ENCODE peak calls at places on chromosomes 12 and 14, in ten cellular contexts. One of them, this sample, is unnamed.

GRCh38 chr12:85279449-85280137 is 427 bp upstream of the ALX1 start:
- DNase-seq in GM12892: no peak
- DNase-seq in stomach: no peak
- DNase-seq in body of pancreas: no peak
- DNase-seq in IMR-90: no peak
- DNase-seq in sigmoid colon: peak
- DNase-seq in A549: no peak
- DNase-seq in GM12891: no peak
- DNase-seq in right lobe of liver: no peak
- DNase-seq in K562: no peak
- DNase-seq in this sample: no peak

GRCh38 chr14:74975059-74975810 is 19.8 kb upstream of the PGF start:
- DNase-seq in sigmoid colon: peak
- DNase-seq in GM12891: no peak
- DNase-seq in IMR-90: no peak
- DNase-seq in GM12892: no peak
- DNase-seq in A549: no peak
- DNase-seq in stomach: no peak
- DNase-seq in body of pancreas: peak
- DNase-seq in right lobe of liver: peak
- DNase-seq in K562: no peak
- DNase-seq in this sample: no peak

GRCh38 chr12:122182887-122183587 is at the start of gene LRRC43:
- DNase-seq in sigmoid colon: no peak
- DNase-seq in right lobe of liver: no peak
- DNase-seq in GM12892: no peak
- DNase-seq in A549: no peak
- DNase-seq in IMR-90: no peak
- DNase-seq in K562: no peak
- DNase-seq in GM12891: peak
- DNase-seq in body of pancreas: peak
- DNase-seq in stomach: peak
- DNase-seq in this sample: no peak

GRCh38 chr12:79555006-79555925 is 135.5 kb downstream of the PAWR start:
- DNase-seq in K562: peak
- DNase-seq in right lobe of liver: no peak
- DNase-seq in body of pancreas: no peak
- DNase-seq in A549: no peak
- DNase-seq in stomach: no peak
- DNase-seq in GM12891: no peak
- DNase-seq in GM12892: no peak
- DNase-seq in IMR-90: peak
- DNase-seq in sigmoid colon: no peak
- DNase-seq in this sample: no peak

GRCh38 chr12:50212071-50212467 is 44.9 kb upstream of the CERS5 start:
- DNase-seq in body of pancreas: no peak
- DNase-seq in K562: no peak
- DNase-seq in right lobe of liver: no peak
- DNase-seq in A549: no peak
- DNase-seq in IMR-90: no peak
- DNase-seq in sigmoid colon: no peak
- DNase-seq in stomach: no peak
- DNase-seq in GM12892: no peak
- DNase-seq in GM12891: no peak
- DNase-seq in this sample: no peak

GRCh38 chr14:21086908-21087293 is 11.6 kb downstream of the ZNF219 start:
- DNase-seq in IMR-90: no peak
- DNase-seq in K562: no peak
- DNase-seq in GM12891: no peak
- DNase-seq in right lobe of liver: no peak
- DNase-seq in sigmoid colon: no peak
- DNase-seq in stomach: no peak
- DNase-seq in GM12892: no peak
- DNase-seq in body of pancreas: no peak
- DNase-seq in A549: no peak
- DNase-seq in this sample: no peak

GRCh38 chr12:24746021-24746671 is 202.8 kb downstream of the BCAT1 start:
- DNase-seq in body of pancreas: no peak
- DNase-seq in sigmoid colon: no peak
- DNase-seq in K562: no peak
- DNase-seq in stomach: no peak
- DNase-seq in right lobe of liver: no peak
- DNase-seq in A549: no peak
- DNase-seq in IMR-90: no peak
- DNase-seq in GM12891: no peak
- DNase-seq in GM12892: no peak
- DNase-seq in this sample: no peak

GRCh38 chr12:106764738-106765137 is 9.7 kb upstream of the RIC8B start:
- DNase-seq in GM12891: no peak
- DNase-seq in A549: no peak
- DNase-seq in K562: no peak
- DNase-seq in stomach: no peak
- DNase-seq in GM12892: no peak
- DNase-seq in right lobe of liver: peak
- DNase-seq in IMR-90: no peak
- DNase-seq in sigmoid colon: no peak
- DNase-seq in body of pancreas: no peak
- DNase-seq in this sample: no peak

GRCh38 chr12:121711925-121712461 is 559 bp upstream of the TMEM120B start:
- DNase-seq in right lobe of liver: peak
- DNase-seq in stomach: peak
- DNase-seq in IMR-90: no peak
- DNase-seq in GM12891: no peak
- DNase-seq in sigmoid colon: peak
- DNase-seq in A549: peak
- DNase-seq in K562: peak
- DNase-seq in GM12892: peak
- DNase-seq in body of pancreas: peak
- DNase-seq in this sample: no peak

GRCh38 chr12:124715121-124715990 is 147.9 kb upstream of the NCOR2 start:
- DNase-seq in GM12891: no peak
- DNase-seq in GM12892: no peak
- DNase-seq in A549: no peak
- DNase-seq in IMR-90: peak
- DNase-seq in K562: peak
- DNase-seq in right lobe of liver: no peak
- DNase-seq in sigmoid colon: no peak
- DNase-seq in stomach: peak
- DNase-seq in body of pancreas: no peak
- DNase-seq in this sample: no peak

GRCh38 chr14:90505531-90505930 is 108.7 kb downstream of the CALM1 start:
- DNase-seq in K562: no peak
- DNase-seq in IMR-90: no peak
- DNase-seq in body of pancreas: no peak
- DNase-seq in stomach: no peak
- DNase-seq in GM12891: no peak
- DNase-seq in sigmoid colon: no peak
- DNase-seq in right lobe of liver: no peak
- DNase-seq in GM12892: no peak
- DNase-seq in A549: no peak
- DNase-seq in this sample: no peak

GRCh38 chr12:125296701-125297100 is 231.5 kb downstream of the AACS start:
- DNase-seq in sigmoid colon: no peak
- DNase-seq in GM12891: no peak
- DNase-seq in stomach: no peak
- DNase-seq in GM12892: no peak
- DNase-seq in body of pancreas: no peak
- DNase-seq in A549: no peak
- DNase-seq in IMR-90: no peak
- DNase-seq in right lobe of liver: no peak
- DNase-seq in K562: no peak
- DNase-seq in this sample: no peak

GRCh38 chr12:107441906-107442305 is 243.7 kb upstream of the PWP1 start:
- DNase-seq in A549: no peak
- DNase-seq in GM12891: no peak
- DNase-seq in K562: no peak
- DNase-seq in sigmoid colon: no peak
- DNase-seq in IMR-90: peak
- DNase-seq in body of pancreas: no peak
- DNase-seq in GM12892: no peak
- DNase-seq in right lobe of liver: peak
- DNase-seq in stomach: no peak
- DNase-seq in this sample: no peak

GRCh38 chr12:119302334-119303132 is 32.0 kb upstream of the CCDC60 start:
- DNase-seq in body of pancreas: no peak
- DNase-seq in A549: no peak
- DNase-seq in right lobe of liver: no peak
- DNase-seq in GM12892: no peak
- DNase-seq in K562: no peak
- DNase-seq in GM12891: no peak
- DNase-seq in sigmoid colon: no peak
- DNase-seq in IMR-90: no peak
- DNase-seq in stomach: no peak
- DNase-seq in this sample: no peak

GRCh38 chr12:48999371-49000131 is at the start of gene DDN:
- DNase-seq in stomach: peak
- DNase-seq in GM12891: peak
- DNase-seq in GM12892: peak
- DNase-seq in sigmoid colon: no peak
- DNase-seq in K562: peak
- DNase-seq in body of pancreas: peak
- DNase-seq in right lobe of liver: no peak
- DNase-seq in A549: no peak
- DNase-seq in IMR-90: peak
- DNase-seq in this sample: no peak

GRCh38 chr14:75418779-75419768 is 8.7 kb upstream of the JDP2 start:
- DNase-seq in K562: peak
- DNase-seq in GM12891: peak
- DNase-seq in IMR-90: no peak
- DNase-seq in sigmoid colon: no peak
- DNase-seq in A549: no peak
- DNase-seq in right lobe of liver: no peak
- DNase-seq in body of pancreas: peak
- DNase-seq in stomach: peak
- DNase-seq in GM12892: peak
- DNase-seq in this sample: no peak

DNA sequence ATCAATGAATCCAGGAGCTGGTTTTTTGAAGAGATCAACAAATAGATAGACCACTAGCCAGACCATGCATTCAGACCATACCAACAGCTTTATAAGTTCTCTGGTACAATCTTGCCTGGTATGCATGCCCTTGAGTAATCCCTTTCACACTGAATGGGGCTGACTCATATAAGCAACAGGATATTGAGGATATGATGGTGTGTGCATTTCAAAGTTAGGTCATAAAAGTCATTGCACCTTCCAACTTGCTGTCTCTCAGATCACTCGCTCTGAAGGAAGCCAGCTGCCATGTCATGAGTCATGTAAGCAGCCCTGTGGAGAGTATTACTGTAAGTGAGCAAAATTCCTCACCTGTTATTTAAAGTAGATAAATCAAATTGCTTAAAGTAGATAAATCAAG is 45.0 kb upstream of the OR6J1 start:
- DNase-seq in A549: no peak
- DNase-seq in right lobe of liver: no peak
- DNase-seq in GM12892: no peak
- DNase-seq in K562: peak
- DNase-seq in body of pancreas: no peak
- DNase-seq in IMR-90: peak
- DNase-seq in GM12891: no peak
- DNase-seq in sigmoid colon: no peak
- DNase-seq in stomach: no peak
- DNase-seq in this sample: peak
- TF ChIP-seq POLR2A in A549: no peak
- TF ChIP-seq POLR2A in right lobe of liver: no peak
- TF ChIP-seq POLR2A in GM12892: no peak
- TF ChIP-seq POLR2A in K562: no peak
- TF ChIP-seq POLR2A in body of pancreas: no peak
- TF ChIP-seq POLR2A in IMR-90: no peak
- TF ChIP-seq POLR2A in GM12891: no peak
- TF ChIP-seq POLR2A in sigmoid colon: no peak
- TF ChIP-seq POLR2A in stomach: no peak
- TF ChIP-seq POLR2A in this sample: no peak

DNA sequence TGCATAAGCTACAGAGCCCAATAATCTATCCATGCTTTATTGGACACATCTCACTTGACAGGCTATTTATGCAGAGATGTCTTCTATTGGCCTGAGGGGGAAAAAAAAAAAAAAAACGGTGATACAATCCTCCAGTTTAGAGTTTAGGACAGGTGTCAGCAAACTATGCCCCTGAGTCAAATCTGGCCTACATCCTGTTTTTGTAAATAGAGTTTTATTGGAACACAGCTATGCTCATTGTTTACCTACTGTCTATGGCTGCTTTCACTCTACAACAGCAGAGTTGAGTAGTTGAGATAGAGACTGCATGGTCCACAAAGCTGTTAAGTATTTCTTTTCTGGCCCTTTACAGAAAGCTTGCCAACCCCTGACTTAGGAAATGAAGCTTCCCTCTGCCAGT is 403.1 kb downstream of the C12orf75 start:
- DNase-seq in right lobe of liver: no peak
- DNase-seq in K562: no peak
- DNase-seq in sigmoid colon: no peak
- DNase-seq in A549: no peak
- DNase-seq in stomach: no peak
- DNase-seq in body of pancreas: no peak
- DNase-seq in IMR-90: no peak
- DNase-seq in GM12891: no peak
- DNase-seq in GM12892: no peak
- DNase-seq in this sample: no peak
- TF ChIP-seq POLR2A in right lobe of liver: no peak
- TF ChIP-seq POLR2A in K562: no peak
- TF ChIP-seq POLR2A in sigmoid colon: no peak
- TF ChIP-seq POLR2A in A549: no peak
- TF ChIP-seq POLR2A in stomach: no peak
- TF ChIP-seq POLR2A in body of pancreas: no peak
- TF ChIP-seq POLR2A in IMR-90: no peak
- TF ChIP-seq POLR2A in GM12891: no peak
- TF ChIP-seq POLR2A in GM12892: no peak
- TF ChIP-seq POLR2A in this sample: no peak

GRCh38 chr12:55996715-55997534 is at the start of gene SUOX:
- DNase-seq in IMR-90: peak
- DNase-seq in K562: peak
- DNase-seq in stomach: peak
- DNase-seq in right lobe of liver: peak
- DNase-seq in GM12892: peak
- DNase-seq in A549: peak
- DNase-seq in sigmoid colon: peak
- DNase-seq in body of pancreas: peak
- DNase-seq in GM12891: peak
- DNase-seq in this sample: peak
- TF ChIP-seq POLR2A in IMR-90: no peak
- TF ChIP-seq POLR2A in K562: peak
- TF ChIP-seq POLR2A in stomach: no peak
- TF ChIP-seq POLR2A in right lobe of liver: peak
- TF ChIP-seq POLR2A in GM12892: peak
- TF ChIP-seq POLR2A in A549: peak
- TF ChIP-seq POLR2A in sigmoid colon: no peak
- TF ChIP-seq POLR2A in body of pancreas: peak
- TF ChIP-seq POLR2A in GM12891: peak
- TF ChIP-seq POLR2A in this sample: peak

DNA sequence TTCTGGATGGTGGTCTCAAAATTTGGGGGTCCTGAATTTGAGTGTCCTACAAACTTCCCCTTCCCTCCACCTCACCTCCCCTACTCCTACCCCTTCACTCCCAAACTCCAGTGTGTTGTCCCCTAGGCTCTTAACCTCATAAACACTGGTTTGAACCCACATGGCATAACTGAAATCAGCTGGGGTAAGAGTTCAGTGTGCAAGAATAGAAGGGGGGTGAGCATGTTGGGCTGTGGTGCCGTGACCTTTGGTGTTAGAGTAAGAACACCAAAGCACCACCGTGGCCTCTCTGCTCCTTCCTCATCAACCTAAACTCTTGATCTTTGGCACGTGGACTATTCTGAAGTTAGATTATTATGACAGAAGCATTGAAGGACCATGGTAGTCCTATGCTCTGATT is 11.0 kb downstream of the PCBP2 start:
- DNase-seq in GM12891: no peak
- DNase-seq in IMR-90: no peak
- DNase-seq in body of pancreas: no peak
- DNase-seq in A549: no peak
- DNase-seq in GM12892: no peak
- DNase-seq in right lobe of liver: no peak
- DNase-seq in K562: no peak
- DNase-seq in sigmoid colon: no peak
- DNase-seq in stomach: no peak
- DNase-seq in this sample: no peak
- TF ChIP-seq POLR2A in GM12891: no peak
- TF ChIP-seq POLR2A in IMR-90: no peak
- TF ChIP-seq POLR2A in body of pancreas: no peak
- TF ChIP-seq POLR2A in A549: no peak
- TF ChIP-seq POLR2A in GM12892: peak
- TF ChIP-seq POLR2A in right lobe of liver: no peak
- TF ChIP-seq POLR2A in K562: peak
- TF ChIP-seq POLR2A in sigmoid colon: no peak
- TF ChIP-seq POLR2A in stomach: no peak
- TF ChIP-seq POLR2A in this sample: no peak